ENCODE peak calls at places on chromosomes 6 and 20, in four cellular contexts. P is psoas muscle, A is hippocampal formation, S is RPMI8226. Y is an unnamed sample.

GRCh38 chr6:35385457-35386202 is 43.3 kb downstream of the PPARD start:
- DNase-seq in P (peak), A (no peak), S (no peak), Y (no peak)

GRCh38 chr20:2314759-2315439 is 19.1 kb downstream of the TGM3 start:
- DNase-seq in P (peak), A (no peak), S (peak), Y (no peak)

GRCh38 chr20:609371-609964 is 641 bp downstream of the TCF15 start:
- DNase-seq in P (no peak), A (no peak), S (peak), Y (no peak)

GRCh38 chr6:133358598-133358997 is 117.4 kb downstream of the EYA4 start:
- DNase-seq in P (no peak), A (no peak), S (no peak), Y (no peak)

GRCh38 chr6:15184441-15184861 is 61.4 kb upstream of the JARID2 start:
- DNase-seq in P (no peak), A (no peak), S (no peak), Y (no peak)

GRCh38 chr20:48348022-48348421 is 479.8 kb downstream of the PREX1 start:
- DNase-seq in P (no peak), A (no peak), S (no peak), Y (no peak)

GRCh38 chr6:2021713-2022125 is 223.7 kb downstream of the GMDS start:
- DNase-seq in P (peak), A (peak), S (peak), Y (no peak)

GRCh38 chr20:59314872-59315500 is 14.6 kb downstream of the EDN3 start:
- DNase-seq in P (no peak), A (no peak), S (no peak), Y (no peak)

GRCh38 chr20:61026731-61027130 is 225.3 kb upstream of the CDH4 start:
- DNase-seq in P (no peak), A (no peak), S (no peak), Y (no peak)

GRCh38 chr20:22106308-22106938 is 401.0 kb downstream of the PAX1 start:
- DNase-seq in P (no peak), A (no peak), S (peak), Y (peak)

GRCh38 chr20:63206878-63207277 is 9.1 kb downstream of the YTHDF1 start:
- DNase-seq in P (no peak), A (no peak), S (no peak), Y (no peak)

GRCh38 chr6:37871616-37872384 is 52.3 kb downstream of the ZFAND3 start:
- DNase-seq in P (no peak), A (no peak), S (no peak), Y (no peak)

GRCh38 chr6:54427396-54427910 is 119.2 kb downstream of the TINAG start:
- DNase-seq in P (no peak), A (no peak), S (no peak), Y (no peak)

GRCh38 chr20:5220334-5221077 is 93.7 kb downstream of the CDS2 start:
- DNase-seq in P (no peak), A (no peak), S (no peak), Y (peak)

GRCh38 chr6:139253656-139254055 is 38.1 kb downstream of the TXLNB start:
- DNase-seq in P (no peak), A (no peak), S (no peak), Y (no peak)

GRCh38 chr6:47047479-47048411 is 5.6 kb upstream of the ADGRF1 start:
- DNase-seq in P (no peak), A (peak), S (peak), Y (peak)

GRCh38 chr20:17759449-17759848 is 59.7 kb downstream of the BANF2 start:
- DNase-seq in P (no peak), A (no peak), S (no peak), Y (no peak)

GRCh38 chr20:9886227-9886626 is 47.4 kb upstream of the PAK5 start:
- DNase-seq in P (no peak), A (no peak), S (no peak), Y (no peak)

GRCh38 chr20:25622450-25623224 is 1.2 kb downstream of the NANP start:
- DNase-seq in P (no peak), A (no peak), S (no peak), Y (no peak)